ENCODE peak calls at places on chromosomes 16 and 17, in five cellular contexts. T is body of pancreas, R is BE2C, X is ovary, A is fibroblast of lung. C is an unnamed sample.

GRCh38 chr17:17140590-17140980 is 65.5 kb downstream of the PLD6 start:
- DNase-seq in X (no peak), T (no peak), R (no peak), A (peak), C (peak)

GRCh38 chr16:85908889-85909584 is 10.1 kb downstream of the IRF8 start:
- DNase-seq in R (no peak), X (no peak), A (no peak), T (peak), C (no peak)

GRCh38 chr17:80835816-80836657 is 155.6 kb upstream of the CHMP6 start:
- DNase-seq in A (no peak), X (no peak), R (no peak), T (no peak), C (no peak)

GRCh38 chr17:36878216-36878615 is 59.1 kb upstream of the LHX1 start:
- DNase-seq in X (no peak), R (no peak), A (no peak), T (no peak), C (no peak)

GRCh38 chr16:56932588-56933265 is 785 bp downstream of the HERPUD1 start:
- DNase-seq in X (peak), R (peak), T (peak), A (peak), C (peak)

GRCh38 chr17:50065056-50065455 is 9.1 kb downstream of the ITGA3 start:
- DNase-seq in R (no peak), A (no peak), T (no peak), X (no peak), C (no peak)

GRCh38 chr17:21275047-21275578 is 9.4 kb upstream of the MAP2K3 start:
- DNase-seq in R (peak), A (no peak), X (peak), T (no peak), C (peak)

GRCh38 chr17:72092710-72093322 is 28.0 kb upstream of the SOX9 start:
- DNase-seq in R (no peak), X (no peak), T (no peak), A (no peak), C (no peak)

GRCh38 chr16:3773663-3774062 is 56.3 kb upstream of the TRAP1 start:
- DNase-seq in T (no peak), R (no peak), X (no peak), A (no peak), C (no peak)

GRCh38 chr17:55259684-55260111 is 5.1 kb upstream of the HLF start:
- DNase-seq in A (no peak), T (no peak), R (no peak), X (no peak), C (no peak)

GRCh38 chr16:56268799-56269198 is 77.5 kb downstream of the GNAO1 start:
- DNase-seq in T (no peak), A (no peak), X (no peak), R (no peak), C (no peak)

GRCh38 chr16:69486272-69486671 is 61.9 kb downstream of the CYB5B start:
- DNase-seq in X (no peak), R (no peak), T (no peak), A (no peak), C (no peak)

GRCh38 chr17:51000835-51001638 is 119.6 kb downstream of the SPAG9 start:
- DNase-seq in A (peak), R (peak), T (peak), X (no peak), C (peak)

GRCh38 chr17:76237859-76238313 is 2.4 kb downstream of the RNF157 start:
- DNase-seq in R (no peak), A (no peak), X (no peak), T (no peak), C (no peak)

GRCh38 chr16:60905806-60906205 is 1130.4 kb downstream of the CDH8 start:
- DNase-seq in R (no peak), X (no peak), T (no peak), A (no peak), C (no peak)

GRCh38 chr17:77318491-77319210 is 177.9 kb downstream of the SEC14L1 start:
- DNase-seq in X (peak), R (no peak), A (peak), T (peak), C (no peak)

GRCh38 chr17:55140751-55141150 is 124.0 kb upstream of the HLF start:
- DNase-seq in A (no peak), R (no peak), X (no peak), T (no peak), C (no peak)

GRCh38 chr16:49833055-49833454 is 22.9 kb downstream of the ZNF423 start:
- DNase-seq in X (peak), R (no peak), A (peak), T (no peak), C (no peak)

GRCh38 chr17:82397449-82398335 is 20.5 kb upstream of the HEXD start:
- DNase-seq in X (no peak), A (no peak), T (no peak), R (no peak), C (no peak)

GRCh38 chr17:80927791-80928216 is 63.8 kb upstream of the CHMP6 start:
- DNase-seq in R (no peak), A (no peak), X (no peak), T (no peak), C (no peak)

GRCh38 chr17:57375770-57376181 is 119.5 kb downstream of the MSI2 start:
- DNase-seq in R (no peak), A (no peak), T (no peak), X (no peak), C (no peak)

GRCh38 chr17:9021985-9022552 is 759 bp downstream of the NTN1 start:
- DNase-seq in A (peak), R (no peak), T (peak), X (peak), C (no peak)

GRCh38 chr17:4017377-4017776 is 53.1 kb upstream of the ATP2A3 start:
- DNase-seq in T (no peak), A (no peak), X (no peak), R (no peak), C (no peak)
- TF ChIP-seq CTCF in T (no peak), A (no peak), X (no peak), R (no peak), C (no peak)

DNA sequence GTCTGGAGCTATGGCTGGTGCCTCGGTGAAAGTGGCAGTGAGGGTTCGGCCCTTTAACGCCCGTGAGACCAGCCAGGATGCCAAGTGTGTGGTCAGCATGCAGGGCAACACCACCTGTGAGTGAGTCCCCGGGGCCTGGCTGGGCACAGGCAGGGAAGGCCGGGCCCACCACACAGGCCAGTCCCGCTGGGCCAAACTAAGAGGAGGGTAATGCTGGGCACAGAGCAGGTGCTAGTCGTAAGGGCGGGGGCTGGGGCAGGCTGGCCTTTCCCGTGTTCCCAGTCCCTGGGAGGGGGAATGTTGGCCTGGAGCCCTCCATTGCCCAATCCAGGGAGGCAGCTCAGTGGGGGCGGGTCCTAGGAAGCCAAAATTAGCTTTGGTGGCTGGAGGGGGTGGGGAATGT is 2.5 kb downstream of the KIF1C start:
- DNase-seq in A (no peak), R (no peak), X (peak), T (peak), C (peak)
- H3K4me3 ChIP-seq in A (no peak), R (no peak), X (no peak), T (no peak), C (peak)

DNA sequence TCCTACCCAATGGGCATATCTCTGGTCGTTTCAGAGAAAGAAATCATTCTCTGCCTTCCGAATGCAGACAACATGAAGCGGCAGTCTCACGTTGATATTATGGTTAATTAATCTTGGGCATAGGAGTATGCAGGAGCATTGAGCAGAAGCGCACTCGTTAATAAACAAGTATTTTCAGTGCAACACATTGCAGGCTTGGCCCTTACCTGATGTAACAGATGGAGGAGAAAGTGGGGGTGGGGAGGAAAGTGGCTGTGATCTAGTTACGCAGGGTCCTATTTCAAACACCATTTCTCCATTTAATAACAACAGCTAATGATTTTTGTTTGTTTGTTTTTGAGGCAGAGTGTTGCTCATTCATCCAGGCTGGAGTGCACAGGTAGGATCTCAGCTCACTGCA is 414.0 kb upstream of the RBFOX1 start:
- DNase-seq in X (no peak), R (no peak), A (no peak), T (no peak), C (no peak)
- TF ChIP-seq CTCF in X (no peak), R (no peak), A (no peak), T (no peak), C (no peak)

GRCh38 chr16:28984619-28985135 is at the start of gene LAT:
- DNase-seq in A (no peak), X (no peak), R (no peak), T (peak), C (no peak)
- H3K4me3 ChIP-seq in A (no peak), X (no peak), R (no peak), T (no peak), C (no peak)